ENCODE peak calls at places on chromosomes 7 and 10, in seven cellular contexts. Y, R, L, V, T, H and G are unnamed samples.

GRCh38 chr10:100913470-100913865 is 705 bp downstream of the SLF2 start:
- DNase-seq in Y (no peak), R (no peak), L (no peak), V (no peak), T (no peak), H (no peak), G (no peak)

GRCh38 chr10:62083868-62084267 is 182.4 kb downstream of the ARID5B start:
- DNase-seq in Y (peak), R (no peak), L (no peak), V (no peak), T (peak), H (no peak), G (no peak)

GRCh38 chr7:1544178-1544895 is 11.7 kb downstream of the TMEM184A start:
- DNase-seq in Y (no peak), R (no peak), L (no peak), V (no peak), T (no peak), H (no peak), G (no peak)

GRCh38 chr7:47466832-47467231 is 115.1 kb downstream of the TNS3 start:
- DNase-seq in Y (no peak), R (no peak), L (no peak), V (no peak), T (no peak), H (no peak), G (no peak)

GRCh38 chr10:42987121-42987541 is 89.7 kb upstream of the RET start:
- DNase-seq in Y (no peak), R (no peak), L (no peak), V (no peak), T (no peak), H (no peak), G (no peak)

GRCh38 chr10:32279795-32280194 is 67.2 kb downstream of the EPC1 start:
- DNase-seq in Y (no peak), R (no peak), L (no peak), V (no peak), T (no peak), H (no peak), G (no peak)

GRCh38 chr7:140212100-140212881 is 35.5 kb upstream of the KDM7A start:
- DNase-seq in Y (no peak), R (no peak), L (no peak), V (peak), T (no peak), H (no peak), G (no peak)

GRCh38 chr10:38094923-38095574 is 912 bp downstream of the ZNF37A start:
- DNase-seq in Y (no peak), R (no peak), L (no peak), V (no peak), T (no peak), H (no peak), G (no peak)

GRCh38 chr7:114949227-114949626 is 27.3 kb downstream of the MDFIC start:
- DNase-seq in Y (no peak), R (no peak), L (no peak), V (no peak), T (no peak), H (no peak), G (no peak)

GRCh38 chr7:47040795-47041194 is 541.1 kb downstream of the TNS3 start:
- DNase-seq in Y (no peak), R (no peak), L (no peak), V (no peak), T (no peak), H (no peak), G (no peak)

GRCh38 chr10:48572414-48572813 is 32.5 kb downstream of the ARHGAP22 start:
- DNase-seq in Y (no peak), R (no peak), L (no peak), V (no peak), T (no peak), H (no peak), G (no peak)

GRCh38 chr10:99329238-99329890 is at the start of gene CNNM1:
- DNase-seq in Y (peak), R (no peak), L (no peak), V (no peak), T (no peak), H (no peak), G (no peak)

GRCh38 chr7:64997927-64998391 is 7.1 kb upstream of the ZNF117 start:
- DNase-seq in Y (no peak), R (no peak), L (no peak), V (no peak), T (no peak), H (no peak), G (no peak)

GRCh38 chr10:65796472-65796871 is 1129.4 kb upstream of the LRRTM3 start:
- DNase-seq in Y (no peak), R (no peak), L (no peak), V (no peak), T (no peak), H (no peak), G (no peak)

GRCh38 chr7:29019896-29020295 is 61.8 kb upstream of the TRIL start:
- DNase-seq in Y (peak), R (no peak), L (no peak), V (no peak), T (no peak), H (no peak), G (no peak)

GRCh38 chr7:19284596-19285300 is 139.5 kb upstream of the FERD3L start:
- DNase-seq in Y (no peak), R (no peak), L (no peak), V (no peak), T (no peak), H (no peak), G (no peak)

GRCh38 chr7:40482794-40483374 is 348.1 kb downstream of the SUGCT start:
- DNase-seq in Y (peak), R (no peak), L (no peak), V (no peak), T (no peak), H (no peak), G (no peak)

GRCh38 chr7:131654668-131655326 is 98.4 kb upstream of the PODXL start:
- DNase-seq in Y (peak), R (peak), L (peak), V (peak), T (peak), H (peak), G (peak)

GRCh38 chr10:68362590-68362989 is 29.9 kb upstream of the PBLD start:
- DNase-seq in Y (no peak), R (no peak), L (no peak), V (no peak), T (no peak), H (no peak), G (no peak)

GRCh38 chr7:69190025-69190424 is 408.2 kb upstream of the AUTS2 start:
- DNase-seq in Y (no peak), R (no peak), L (no peak), V (no peak), T (no peak), H (no peak), G (no peak)

GRCh38 chr7:22713463-22713862 is 13.5 kb upstream of the IL6 start:
- DNase-seq in Y (no peak), R (no peak), L (no peak), V (no peak), T (no peak), H (no peak), G (no peak)

DNA sequence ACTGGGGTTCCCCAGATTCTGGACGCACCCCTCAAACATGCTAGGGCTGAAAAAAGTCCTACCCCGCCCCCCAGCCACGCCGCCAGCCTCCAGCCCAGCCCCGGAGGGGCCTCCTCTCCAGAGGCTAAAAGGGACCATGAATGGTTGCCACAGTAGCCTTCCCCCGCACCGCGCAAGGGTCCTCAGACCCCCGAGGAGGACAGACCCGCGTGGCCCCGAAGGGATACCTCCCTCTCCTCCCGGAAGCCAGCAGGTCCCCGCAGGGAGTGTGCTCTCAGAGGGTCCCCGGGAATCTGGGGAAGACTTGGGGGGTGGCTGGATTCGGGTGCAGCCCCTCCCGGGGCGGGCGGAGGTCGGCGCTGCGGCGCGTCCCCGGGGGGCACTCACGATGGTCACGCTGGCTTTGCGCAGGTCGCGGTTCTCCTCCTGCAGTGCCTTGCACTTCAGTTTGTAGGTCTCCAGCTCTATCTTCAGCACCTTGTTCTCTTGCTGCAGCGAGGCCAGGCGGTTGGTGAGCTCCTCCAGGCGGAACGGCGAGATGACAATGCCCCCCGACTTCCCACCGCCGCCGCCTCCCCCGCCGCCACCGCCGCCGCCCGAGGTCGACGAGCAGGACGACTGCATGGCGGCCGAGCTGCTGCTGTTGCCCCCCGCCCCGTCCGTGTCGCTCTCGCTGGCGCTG is 480 bp downstream of the CCDC6 start:
- DNase-seq in Y (peak), R (no peak), L (no peak), V (no peak), T (peak), H (no peak), G (no peak)
- TF ChIP-seq SIN3A in Y (no peak), R (peak), L (no peak), V (no peak), T (no peak), H (no peak), G (no peak)

DNA sequence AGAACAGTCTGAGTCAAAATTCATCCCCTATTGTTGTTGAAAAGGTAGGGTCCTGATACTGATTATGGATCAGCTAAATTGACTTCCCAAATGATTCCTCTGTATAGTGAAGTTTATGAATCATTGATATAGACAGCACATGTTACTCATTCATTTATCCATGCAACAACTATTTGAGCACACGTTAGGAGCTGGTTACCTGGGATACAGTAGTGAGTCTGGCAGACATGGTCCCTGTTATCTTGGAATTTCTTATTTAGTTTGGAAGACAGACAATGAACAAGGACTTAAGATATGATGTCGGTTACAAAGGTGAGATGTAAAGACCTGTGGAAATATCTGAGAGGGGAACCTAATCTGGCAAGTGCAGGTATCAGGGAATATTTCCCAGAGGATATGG is 28.0 kb upstream of the KIAA1217 start:
- DNase-seq in Y (no peak), R (no peak), L (no peak), V (no peak), T (no peak), H (no peak), G (no peak)
- H3K27ac ChIP-seq in Y (no peak), R (no peak), L (no peak), V (no peak), T (no peak), H (no peak), G (no peak)

GRCh38 chr10:79498431-79498830 is 13.9 kb upstream of the EIF5AL1 start:
- DNase-seq in Y (no peak), R (no peak), L (no peak), V (no peak), T (peak), H (no peak), G (no peak)

GRCh38 chr10:79496896-79497295 is 15.4 kb upstream of the EIF5AL1 start:
- DNase-seq in Y (no peak), R (no peak), L (no peak), V (no peak), T (peak), H (no peak), G (no peak)

GRCh38 chr10:79507436-79508167 is 4.7 kb upstream of the EIF5AL1 start:
- DNase-seq in Y (no peak), R (no peak), L (no peak), V (no peak), T (no peak), H (no peak), G (no peak)

GRCh38 chr10:79505771-79506351 is 6.5 kb upstream of the EIF5AL1 start:
- DNase-seq in Y (no peak), R (no peak), L (no peak), V (no peak), T (no peak), H (no peak), G (no peak)

DNA sequence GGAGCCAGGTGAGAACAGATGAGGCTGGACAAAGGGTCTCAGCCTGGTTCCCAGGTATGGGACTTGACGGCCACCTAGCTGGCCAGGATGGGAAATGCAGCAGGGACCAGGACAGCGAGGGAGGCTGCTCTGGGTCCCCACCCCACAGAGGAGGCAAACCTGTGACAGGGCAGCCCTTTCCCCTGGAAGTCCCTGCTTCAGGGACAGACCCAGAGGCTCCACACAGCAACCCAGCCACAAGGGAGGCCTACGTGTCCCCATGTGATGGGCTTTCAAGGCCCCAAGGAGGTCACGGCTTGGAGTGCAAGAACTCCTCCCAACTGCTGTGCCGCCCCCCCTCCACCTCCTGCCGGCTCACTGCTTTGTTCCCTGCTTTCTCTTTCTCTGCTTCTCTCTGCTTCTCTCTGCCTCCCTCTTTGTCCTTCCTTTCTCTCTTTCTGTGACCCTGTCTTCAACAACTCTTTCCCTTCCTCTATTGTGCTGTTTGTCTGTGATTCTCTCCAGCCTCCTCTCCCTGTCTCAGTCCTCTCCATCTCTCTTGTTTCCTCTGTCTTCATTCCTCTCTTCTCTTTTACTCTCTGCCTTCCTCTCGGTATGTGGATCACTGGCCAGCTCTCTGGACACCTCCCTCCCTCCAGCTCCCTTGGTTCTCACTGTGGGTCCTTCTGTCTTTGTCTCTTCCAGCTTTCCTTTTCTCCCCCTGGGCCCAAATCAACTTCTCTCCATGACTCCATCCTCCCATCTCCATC is 9.6 kb upstream of the EIF5AL1 start:
- DNase-seq in Y (peak), R (peak), L (no peak), V (no peak), T (peak), H (peak), G (no peak)
- TF ChIP-seq CTCF in Y (peak), R (peak), L (peak), V (peak), T (peak), H (peak), G (peak)

GRCh38 chr10:116984202-116984993 is 20.6 kb downstream of the SHTN1 start:
- DNase-seq in Y (no peak), R (peak), L (no peak), V (no peak), T (no peak), H (no peak), G (no peak)

GRCh38 chr10:116990276-116990800 is 14.6 kb downstream of the SHTN1 start:
- DNase-seq in Y (no peak), R (no peak), L (no peak), V (no peak), T (no peak), H (no peak), G (no peak)

GRCh38 chr10:116989439-116989838 is 15.5 kb downstream of the SHTN1 start:
- DNase-seq in Y (no peak), R (peak), L (no peak), V (no peak), T (no peak), H (no peak), G (no peak)

GRCh38 chr10:116988311-116988710 is 16.7 kb downstream of the SHTN1 start:
- DNase-seq in Y (no peak), R (no peak), L (no peak), V (no peak), T (no peak), H (no peak), G (no peak)

GRCh38 chr10:116985611-116986010 is 19.4 kb downstream of the SHTN1 start:
- DNase-seq in Y (no peak), R (no peak), L (no peak), V (no peak), T (no peak), H (no peak), G (no peak)
- TF ChIP-seq SIN3A in Y (no peak), R (no peak), L (no peak), V (no peak), T (no peak), H (no peak), G (no peak)

DNA sequence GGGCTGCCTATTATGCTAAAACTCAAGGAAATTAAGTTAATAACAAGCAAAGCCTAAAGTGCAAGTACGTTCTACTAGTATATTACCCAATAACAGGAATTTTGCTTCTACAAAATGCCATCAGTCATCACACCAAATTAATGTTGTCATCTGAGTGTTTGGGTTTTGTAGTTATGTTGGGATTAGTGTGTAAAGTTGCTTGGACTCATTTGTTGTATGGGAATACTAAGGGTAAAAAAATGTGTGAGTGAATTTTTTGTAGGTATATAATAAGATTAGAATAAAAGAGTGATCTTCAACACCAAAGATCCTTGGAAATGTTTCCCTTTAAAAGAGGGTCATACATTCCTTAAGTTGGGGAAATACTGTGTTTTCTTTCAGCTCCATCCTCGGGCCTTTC is 38.6 kb downstream of the NRP1 start:
- DNase-seq in Y (no peak), R (no peak), L (no peak), V (no peak), T (no peak), H (no peak), G (no peak)
- H3K27ac ChIP-seq in Y (no peak), R (no peak), L (no peak), V (no peak), T (no peak), H (no peak), G (peak)

DNA sequence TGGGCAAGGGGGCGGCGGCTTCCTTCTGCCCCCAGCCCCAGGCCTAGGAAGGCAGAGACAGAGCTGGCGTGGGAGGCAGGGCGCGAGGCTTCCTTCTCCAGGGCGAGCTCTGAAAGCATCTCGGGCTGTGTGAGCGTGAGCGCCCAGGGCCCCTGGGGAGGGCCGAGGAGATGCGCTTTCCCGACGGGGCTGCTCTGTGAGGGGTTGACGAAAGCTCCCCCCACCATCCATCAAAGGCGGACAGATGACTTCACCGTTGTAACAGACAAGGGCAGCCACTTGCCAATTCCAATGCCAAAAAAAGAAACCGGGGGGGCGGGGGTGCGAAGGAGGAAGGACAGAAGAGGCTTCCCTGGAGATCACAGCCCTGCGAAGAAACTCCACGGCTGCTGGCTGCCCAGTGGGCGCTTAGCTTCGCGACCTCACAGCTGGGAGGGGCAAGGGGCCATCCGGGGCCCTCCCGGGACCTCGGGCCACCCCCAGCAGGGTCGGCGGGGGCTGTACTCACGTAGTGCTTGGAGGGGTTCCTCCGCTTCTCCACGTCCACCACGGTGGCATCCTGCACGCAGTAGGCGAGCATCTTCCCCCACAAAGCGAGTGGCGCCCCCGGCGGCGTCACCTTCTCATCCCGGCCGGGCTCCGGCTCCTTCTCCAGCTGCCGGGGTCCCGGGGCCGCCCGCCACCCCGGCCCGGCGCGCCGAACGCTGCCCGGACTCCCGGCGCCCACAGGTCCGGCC is 521 bp downstream of the SH3PXD2A start:
- DNase-seq in Y (peak), R (no peak), L (no peak), V (no peak), T (no peak), H (no peak), G (no peak)
- TF ChIP-seq CTCF in Y (peak), R (no peak), L (no peak), V (no peak), T (no peak), H (peak), G (peak)

DNA sequence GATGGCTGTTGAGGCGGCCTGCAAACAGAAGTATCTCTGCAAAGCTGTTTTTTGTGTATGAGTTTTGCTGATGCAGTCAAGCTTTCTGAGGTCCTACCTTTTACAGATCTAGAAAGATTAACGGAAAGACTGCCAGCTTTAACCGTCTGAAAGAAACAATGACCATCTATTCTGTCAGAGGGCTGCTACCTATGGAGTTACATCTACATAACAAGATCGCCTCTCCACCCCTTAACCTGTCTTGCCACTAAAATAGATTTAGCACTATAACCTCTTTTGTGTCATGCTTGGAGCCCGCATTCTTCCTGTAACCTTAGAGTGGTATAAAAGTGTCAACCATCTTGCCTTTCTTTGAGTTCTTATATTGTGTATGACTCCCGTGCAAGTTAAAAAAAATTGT is 291.2 kb downstream of the POM121L12 start:
- DNase-seq in Y (no peak), R (no peak), L (no peak), V (no peak), T (no peak), H (peak), G (no peak)
- TF ChIP-seq SIN3A in Y (no peak), R (no peak), L (no peak), V (no peak), T (no peak), H (no peak), G (no peak)